ENCODE peak calls at places on chromosome 10, in five cellular contexts. L is fibroblast of lung, D is PC-3, F is psoas muscle, S is endothelial cell of umbilical vein. E is an unnamed sample.

GRCh38 chr10:43372751-43373445 is 1.5 kb downstream of the FXYD4 start:
- DNase-seq in D (no peak), F (no peak), S (no peak), L (no peak), E (no peak)

GRCh38 chr10:73975388-73975787 is 22.5 kb upstream of the VCL start:
- DNase-seq in D (no peak), F (no peak), L (no peak), S (no peak), E (no peak)

GRCh38 chr10:124738441-124738840 is 5.7 kb downstream of the FAM53B start:
- DNase-seq in D (no peak), S (no peak), F (no peak), L (no peak), E (no peak)

GRCh38 chr10:105644978-105645377 is 1003.9 kb downstream of the SORCS3 start:
- DNase-seq in F (no peak), S (no peak), L (no peak), D (no peak), E (no peak)

GRCh38 chr10:78044179-78044578 is 10.5 kb downstream of the RPS24 start:
- DNase-seq in F (no peak), D (peak), L (no peak), S (no peak), E (no peak)

GRCh38 chr10:124537166-124537725 is 75.6 kb downstream of the LHPP start:
- DNase-seq in D (no peak), F (no peak), L (no peak), S (no peak), E (no peak)

GRCh38 chr10:60480865-60481563 is 91.3 kb upstream of the ANK3 start:
- DNase-seq in D (peak), S (peak), L (peak), F (no peak), E (peak)

GRCh38 chr10:3740157-3740871 is 44.7 kb downstream of the KLF6 start:
- DNase-seq in S (peak), L (peak), F (no peak), D (peak), E (no peak)

GRCh38 chr10:112678987-112679386 is 232.0 kb downstream of the VTI1A start:
- DNase-seq in S (no peak), D (no peak), L (no peak), F (no peak), E (no peak)

GRCh38 chr10:129759214-129760002 is 204.7 kb downstream of the EBF3 start:
- DNase-seq in F (no peak), D (no peak), L (no peak), S (no peak), E (no peak)

GRCh38 chr10:122326385-122326784 is 48.1 kb upstream of the PLEKHA1 start:
- DNase-seq in D (no peak), F (no peak), L (no peak), S (no peak), E (no peak)

GRCh38 chr10:101675115-101675514 is 19.9 kb downstream of the FBXW4 start:
- DNase-seq in D (no peak), L (no peak), F (no peak), S (no peak), E (no peak)

GRCh38 chr10:25815999-25816768 is 117.8 kb upstream of the MYO3A start:
- DNase-seq in S (no peak), F (no peak), D (no peak), L (no peak), E (no peak)

GRCh38 chr10:25815236-25815635 is 118.8 kb upstream of the MYO3A start:
- DNase-seq in D (no peak), S (no peak), F (no peak), L (peak), E (no peak)

GRCh38 chr10:25813511-25813910 is 120.5 kb upstream of the MYO3A start:
- DNase-seq in S (no peak), F (no peak), D (no peak), L (no peak), E (no peak)

GRCh38 chr10:25820496-25821415 is 113.3 kb upstream of the MYO3A start:
- DNase-seq in L (no peak), S (no peak), F (no peak), D (no peak), E (no peak)

DNA sequence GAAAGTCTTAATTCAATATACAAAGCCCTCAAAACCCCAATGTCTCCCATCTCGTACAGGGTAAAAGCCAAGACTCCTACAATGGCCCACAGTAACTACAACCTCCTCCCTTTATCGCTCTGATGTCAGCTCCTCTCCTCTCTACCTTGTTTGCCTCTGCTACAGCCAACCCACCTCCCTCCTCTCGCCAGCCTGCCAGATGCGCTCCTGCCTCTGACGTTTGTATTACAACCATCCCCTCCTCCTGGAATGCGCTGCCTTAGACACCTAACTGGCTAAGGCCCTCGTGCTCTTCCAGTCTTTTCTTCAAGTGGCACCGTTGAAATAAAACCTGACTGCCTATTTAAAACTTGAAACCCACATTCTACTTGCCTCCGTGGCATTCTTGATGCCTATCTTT is 115.3 kb upstream of the MYO3A start:
- DNase-seq in L (no peak), S (no peak), D (no peak), F (no peak), E (no peak)
- H3K4me3 ChIP-seq in L (no peak), S (no peak), D (no peak), F (no peak), E (no peak)

DNA sequence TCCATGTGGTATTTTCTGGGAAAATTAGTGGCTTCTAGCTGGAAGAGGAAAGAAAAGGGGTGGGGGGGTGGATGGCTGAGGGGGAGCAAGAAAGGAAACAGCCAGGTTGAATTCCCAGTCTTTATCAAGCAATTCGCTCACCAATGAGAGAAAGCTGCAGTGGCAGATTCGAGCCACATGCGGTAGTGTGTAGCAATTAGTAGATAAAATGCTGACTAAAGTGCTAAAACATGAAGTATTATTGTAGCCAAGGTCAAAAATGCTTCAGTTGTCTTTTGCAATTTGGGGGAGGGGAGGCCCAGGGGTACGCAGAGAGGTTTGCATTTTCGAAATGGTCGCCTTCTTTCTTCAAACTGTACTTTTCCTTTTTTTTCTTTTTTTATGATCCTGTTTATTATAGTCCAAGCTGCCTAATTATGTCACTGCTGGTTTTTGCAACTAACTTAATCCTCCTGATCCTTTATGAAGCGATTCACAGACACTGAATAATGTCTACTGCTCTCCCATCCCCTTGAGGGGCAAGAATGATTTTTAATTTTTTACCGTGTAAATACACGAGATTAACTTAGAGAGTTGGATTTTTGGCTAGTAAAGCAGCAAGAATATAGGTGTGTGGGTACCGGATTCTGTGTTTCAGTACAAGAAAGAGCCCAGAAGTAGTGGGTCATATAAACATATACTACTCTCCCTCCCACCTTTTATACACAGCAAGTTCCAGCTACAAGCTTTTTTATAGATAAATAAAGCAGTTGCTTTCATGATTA is 3.6 kb upstream of the ARID5B start:
- DNase-seq in S (peak), L (peak), D (peak), F (no peak), E (no peak)
- TF ChIP-seq CTCF in S (no peak), L (peak), D (no peak), F (peak), E (peak)

GRCh38 chr10:93600861-93601773 is at the start of gene RBP4:
- DNase-seq in D (peak), L (peak), S (peak), F (peak), E (no peak)
- H3K4me3 ChIP-seq in D (peak), L (peak), S (no peak), F (peak), E (peak)

GRCh38 chr10:106711313-106711906 is 453.1 kb downstream of the SORCS1 start:
- DNase-seq in D (peak), L (peak), F (peak), S (no peak), E (no peak)
- TF ChIP-seq CTCF in D (peak), L (peak), F (peak), S (peak), E (peak)

GRCh38 chr10:80357000-80357803 is 621 bp downstream of the DYDC2 start:
- DNase-seq in L (no peak), S (no peak), D (no peak), F (no peak), E (no peak)
- H3K4me3 ChIP-seq in L (peak), S (no peak), D (no peak), F (peak), E (peak)

DNA sequence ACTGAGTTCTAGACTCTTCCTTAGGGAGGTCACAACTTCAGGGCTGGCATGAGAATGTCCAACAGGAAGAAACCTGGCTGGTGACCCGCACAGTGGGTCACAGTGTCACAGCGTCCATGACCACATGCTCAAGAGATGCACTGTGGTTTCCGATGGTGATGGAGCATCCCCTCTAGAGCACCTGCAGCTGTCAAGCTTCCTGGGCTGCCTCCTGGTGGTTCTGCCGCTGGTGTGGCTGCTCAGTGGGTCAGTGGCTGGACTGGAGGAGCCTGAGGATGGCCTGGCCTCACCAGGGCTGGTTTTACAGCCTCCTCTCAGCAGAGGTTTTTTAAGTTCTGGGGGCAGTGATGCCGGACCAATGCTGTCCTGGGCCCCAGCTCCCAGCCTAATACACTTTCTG is 149.3 kb downstream of the SH3PXD2A start:
- DNase-seq in S (no peak), L (no peak), D (no peak), F (no peak), E (no peak)
- TF ChIP-seq CTCF in S (no peak), L (no peak), D (no peak), F (no peak), E (peak)

GRCh38 chr10:48656241-48656921 is 28.3 kb upstream of the WDFY4 start:
- DNase-seq in L (peak), S (peak), D (peak), F (peak), E (peak)
- H3K4me3 ChIP-seq in L (peak), S (peak), D (peak), F (peak), E (peak)

GRCh38 chr10:99539820-99540219 is 7.1 kb downstream of the NKX2-3 start:
- DNase-seq in S (no peak), L (no peak), D (no peak), F (no peak), E (no peak)

GRCh38 chr10:99538287-99538917 is 5.7 kb downstream of the NKX2-3 start:
- DNase-seq in L (no peak), D (no peak), F (no peak), S (no peak), E (no peak)

GRCh38 chr10:99540339-99540672 is 7.6 kb downstream of the NKX2-3 start:
- DNase-seq in D (no peak), L (no peak), S (no peak), F (no peak), E (no peak)

GRCh38 chr10:99539120-99539519 is 6.4 kb downstream of the NKX2-3 start:
- DNase-seq in S (no peak), F (no peak), D (no peak), L (no peak), E (no peak)

GRCh38 chr10:99540673-99541531 is 8.2 kb downstream of the NKX2-3 start:
- DNase-seq in F (no peak), S (no peak), D (peak), L (no peak), E (no peak)
- TF ChIP-seq CTCF in F (no peak), S (no peak), D (no peak), L (no peak), E (no peak)

DNA sequence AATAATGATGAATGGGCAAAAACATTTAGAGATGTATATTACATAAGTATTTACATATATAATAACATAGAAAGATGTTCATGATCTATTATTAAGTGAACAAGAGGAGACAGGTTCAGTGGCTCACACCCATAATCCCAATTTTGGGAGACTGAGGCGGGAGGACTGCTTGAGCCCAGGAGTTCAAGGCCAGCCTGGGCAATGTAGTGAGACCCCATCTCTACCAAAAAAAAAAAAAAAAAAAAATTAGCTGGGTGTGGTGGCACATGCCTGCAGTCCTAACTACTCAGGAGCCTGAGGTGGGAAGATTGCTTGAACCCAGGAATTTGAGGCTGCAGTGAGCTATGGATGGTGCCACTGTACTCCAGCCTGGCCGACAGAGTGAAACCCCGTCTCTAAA is 12.4 kb downstream of the ARL3 start:
- DNase-seq in S (no peak), F (no peak), D (no peak), L (no peak), E (no peak)
- H3K4me3 ChIP-seq in S (no peak), F (no peak), D (no peak), L (no peak), E (no peak)

DNA sequence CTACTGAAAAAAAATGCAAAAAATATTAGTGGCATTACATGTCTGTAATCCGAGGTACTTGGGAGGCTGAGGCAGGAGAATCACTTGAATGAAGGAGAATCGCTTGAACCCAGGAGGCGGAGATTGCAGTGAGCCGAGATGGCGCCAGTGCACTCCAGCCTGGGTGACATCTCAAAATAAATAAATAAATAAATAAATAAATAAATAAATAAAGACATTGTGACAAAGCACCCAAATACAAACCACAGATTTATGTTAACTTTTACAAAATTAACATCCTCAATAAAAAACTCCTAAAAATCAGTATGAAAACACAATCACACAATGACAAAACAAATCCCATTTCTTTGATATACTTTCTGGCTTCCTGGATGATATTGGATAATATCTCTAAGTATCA is 808.3 kb downstream of the REEP3 start:
- DNase-seq in D (no peak), F (no peak), S (no peak), L (no peak), E (no peak)
- TF ChIP-seq CTCF in D (no peak), F (no peak), S (no peak), L (no peak), E (no peak)

E was measured in retinal pigment epithelial cell.